ENCODE peak calls at places on chromosomes 2 and 18, in five cellular contexts. B is endothelial cell of umbilical vein, Z is PC-3, E is PC-9, N is fibroblast of lung. P is an unnamed sample.
A peak's percentile ranks its signal among the peaks of the same experiment; 100 is the strongest.

GRCh38 chr2:192195548-192196418 is 1.1 kb upstream of the TMEFF2 start:
- DNase-seq in Z (peak; percentile 19), N (peak; percentile 24), B (peak; percentile 43), E (no peak), P (no peak)

GRCh38 chr2:235658371-235659174 is 164.7 kb downstream of the AGAP1 start:
- DNase-seq in E (no peak), Z (no peak), B (peak; percentile 18), N (no peak), P (no peak)

GRCh38 chr2:42854207-42854818 is 61.9 kb upstream of the HAAO start:
- DNase-seq in E (no peak), B (no peak), N (peak; percentile 88), Z (no peak), P (no peak)

GRCh38 chr18:8556424-8556823 is 52.8 kb upstream of the RAB12 start:
- DNase-seq in E (no peak), Z (no peak), B (no peak), N (no peak), P (no peak)

GRCh38 chr18:28682912-28683311 is 506.0 kb upstream of the CDH2 start:
- DNase-seq in Z (peak; percentile 8), N (no peak), E (no peak), B (no peak), P (no peak)

GRCh38 chr2:21233178-21233577 is 109.4 kb downstream of the TDRD15 start:
- DNase-seq in E (no peak), N (no peak), B (no peak), Z (no peak), P (no peak)

GRCh38 chr2:221514305-221515040 is 57.6 kb downstream of the EPHA4 start:
- DNase-seq in E (no peak), Z (peak; percentile 52), N (no peak), B (no peak), P (no peak)

GRCh38 chr2:88016948-88017779 is 817 bp upstream of the RNU2-63P start:
- DNase-seq in N (no peak), Z (no peak), B (no peak), E (no peak), P (no peak)

GRCh38 chr18:43129946-43130523 is 14.6 kb upstream of the RIT2 start:
- DNase-seq in N (peak; percentile 27), E (no peak), Z (no peak), B (no peak), P (no peak)

GRCh38 chr2:191230174-191230573 is 15.0 kb upstream of the MYO1B start:
- DNase-seq in N (peak; percentile 73), B (no peak), Z (peak; percentile 69), E (no peak), P (no peak)

GRCh38 chr2:200640906-200641305 is 55.1 kb downstream of the AOX1 start:
- DNase-seq in B (no peak), E (no peak), N (peak; percentile 60), Z (no peak), P (no peak)

GRCh38 chr18:9838144-9838877 is 47.5 kb upstream of the TXNDC2 start:
- DNase-seq in Z (no peak), N (no peak), E (peak; percentile 91), B (no peak), P (no peak)

GRCh38 chr18:55384551-55385275 is 203.3 kb downstream of the TCF4 start:
- DNase-seq in Z (peak; percentile 59), N (peak; percentile 62), E (no peak), B (peak; percentile 67), P (no peak)

GRCh38 chr18:54479365-54479764 is 111.7 kb upstream of the DYNAP start:
- DNase-seq in N (no peak), B (no peak), E (no peak), Z (no peak), P (no peak)

GRCh38 chr18:23574611-23575308 is 11.5 kb downstream of the NPC1 start:
- DNase-seq in E (no peak), B (no peak), Z (no peak), N (no peak), P (peak; percentile 26)

GRCh38 chr2:54949431-54949830 is 100.8 kb downstream of the RTN4 start:
- DNase-seq in Z (no peak), E (no peak), B (no peak), N (peak; percentile 40), P (no peak)

GRCh38 chr2:109005686-109006204 is 16.7 kb upstream of the EDAR start:
- DNase-seq in Z (no peak), E (no peak), N (peak; percentile 52), B (no peak), P (no peak)

GRCh38 chr2:148209598-148209997 is 188.7 kb downstream of the MBD5 start:
- DNase-seq in B (peak; percentile 2), N (no peak), E (no peak), Z (peak; percentile 21), P (no peak)

GRCh38 chr2:37625781-37626548 is 45.5 kb downstream of the CDC42EP3 start:
- DNase-seq in E (no peak), Z (no peak), B (no peak), N (peak; percentile 41), P (no peak)

GRCh38 chr2:37625156-37625555 is 46.3 kb downstream of the CDC42EP3 start:
- DNase-seq in N (no peak), Z (peak; percentile 43), B (no peak), E (no peak), P (no peak)

GRCh38 chr2:37622434-37623202 is 48.8 kb downstream of the CDC42EP3 start:
- DNase-seq in E (no peak), B (no peak), Z (no peak), N (no peak), P (no peak)

GRCh38 chr2:37623409-37623808 is 48.0 kb downstream of the CDC42EP3 start:
- DNase-seq in Z (no peak), E (no peak), B (no peak), N (no peak), P (no peak)

GRCh38 chr2:37623971-37624897 is 47.2 kb downstream of the CDC42EP3 start:
- DNase-seq in Z (peak; percentile 52), E (no peak), B (no peak), N (peak; percentile 52), P (no peak)
- H3K27ac ChIP-seq in Z (peak overlapping the region; percentile 18), E (no peak overlapping the region), B (no peak overlapping the region), N (no peak overlapping the region), P (no peak overlapping the region)

GRCh38 chr2:17373041-17373440 is 145.2 kb downstream of the RAD51AP2 start:
- DNase-seq in Z (no peak), N (peak; percentile 34), B (no peak), E (no peak), P (no peak)
- TF ChIP-seq EZH2 in Z (no peak), N (no peak), B (no peak), E (no peak), P (no peak)

GRCh38 chr2:45778720-45779171 is 127.3 kb downstream of the PRKCE start:
- DNase-seq in Z (peak; percentile 89), E (peak; percentile 68), N (peak; percentile 75), B (peak; percentile 55), P (peak; percentile 14)
- H3K27ac ChIP-seq in Z (no peak overlapping the region), E (no peak overlapping the region), N (no peak overlapping the region), B (no peak overlapping the region), P (no peak overlapping the region)

GRCh38 chr2:218010116-218010837 is 7.5 kb upstream of the TNS1 start:
- DNase-seq in Z (no peak), N (peak; percentile 51), E (peak; percentile 54), B (peak; percentile 26), P (no peak)

GRCh38 chr2:218010838-218011616 is 8.2 kb upstream of the TNS1 start:
- DNase-seq in N (no peak), E (no peak), Z (no peak), B (no peak), P (no peak)

GRCh38 chr2:218008060-218009040 is 5.6 kb upstream of the TNS1 start:
- DNase-seq in E (no peak), N (peak; percentile 40), Z (no peak), B (peak; percentile 32), P (no peak)

GRCh38 chr2:218011641-218012040 is 8.8 kb upstream of the TNS1 start:
- DNase-seq in E (no peak), Z (no peak), B (no peak), N (no peak), P (no peak)

DNA sequence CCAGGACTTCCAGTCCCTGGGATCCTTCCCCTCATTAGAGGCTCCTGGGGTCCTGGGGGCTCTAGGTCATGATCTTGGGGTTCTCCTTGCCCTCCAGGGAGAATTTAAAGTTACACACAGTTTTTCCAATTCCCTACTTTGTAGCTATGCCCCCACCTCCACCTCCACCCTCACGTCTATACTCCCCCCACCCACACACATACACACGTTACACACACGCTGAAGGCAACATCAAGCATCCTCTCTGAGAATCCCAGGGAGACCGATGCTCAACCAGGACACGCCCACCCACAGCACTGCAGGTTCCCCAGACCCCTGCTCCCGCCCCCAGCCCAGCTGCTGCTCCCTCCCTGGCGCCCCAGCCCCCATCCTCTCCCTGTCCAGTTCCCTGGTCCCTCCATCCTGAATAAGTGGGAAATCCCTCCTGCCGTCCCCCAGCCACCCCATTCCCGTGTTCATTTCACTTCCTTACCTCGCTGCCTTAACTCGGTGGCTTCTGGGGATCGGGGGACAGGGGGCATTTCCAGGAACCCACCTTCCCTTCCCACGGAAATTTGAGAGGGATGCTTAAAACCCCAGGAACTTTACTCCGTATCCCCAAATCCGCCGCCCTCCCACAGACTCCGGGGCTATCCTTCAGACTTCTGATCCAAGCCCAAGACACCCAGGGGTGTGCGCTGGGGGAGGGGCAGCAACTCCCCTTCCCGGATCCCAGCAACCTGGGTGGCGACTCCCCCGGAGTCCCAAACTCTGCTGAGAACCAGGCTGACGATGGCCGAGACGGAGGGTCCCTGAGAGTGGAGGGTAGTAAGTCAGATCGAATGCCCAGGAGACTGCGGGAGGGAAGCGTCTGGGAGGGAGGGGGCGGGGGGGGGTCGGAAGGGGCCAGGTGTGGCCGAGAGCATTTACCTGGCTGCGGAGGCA is 6.7 kb upstream of the TNS1 start:
- DNase-seq in N (no peak), Z (no peak), E (no peak), B (no peak), P (no peak)
- TF ChIP-seq EZH2 in N (peak; percentile 13), Z (no peak), E (no peak), B (peak; percentile 40), P (no peak)